ENCODE peak calls at places on chromosomes 4 and X, in seven cellular contexts. E, D, I, K, S, V and X are unnamed samples.

GRCh38 chr4:122700178-122700725 is 32.3 kb upstream of the BBS12 start:
- DNase-seq in E (no peak), D (no peak), I (no peak), K (no peak), S (no peak), V (peak), X (peak)

GRCh38 chr4:122285285-122285684 is 93.5 kb upstream of the ADAD1 start:
- DNase-seq in E (no peak), D (no peak), I (no peak), K (no peak), S (peak), V (peak), X (peak)

GRCh38 chrX:98452456-98452855 is 1568.7 kb downstream of the RPA4 start:
- DNase-seq in E (no peak), D (no peak), I (no peak), K (no peak), S (no peak), V (no peak), X (no peak)

GRCh38 chr4:32196950-32197688 is 1477.0 kb downstream of the PCDH7 start:
- DNase-seq in E (no peak), D (no peak), I (no peak), K (no peak), S (no peak), V (no peak), X (no peak)

GRCh38 chr4:176769519-176769918 is 23.2 kb downstream of the VEGFC start:
- DNase-seq in E (no peak), D (no peak), I (peak), K (no peak), S (peak), V (peak), X (peak)

GRCh38 chr4:150087007-150087406 is 8.8 kb downstream of the DCLK2 start:
- DNase-seq in E (no peak), D (no peak), I (no peak), K (no peak), S (no peak), V (no peak), X (no peak)

GRCh38 chr4:166308589-166308988 is 435.6 kb downstream of the TLL1 start:
- DNase-seq in E (no peak), D (no peak), I (no peak), K (no peak), S (no peak), V (no peak), X (no peak)

GRCh38 chrX:100264200-100264599 is 145.9 kb downstream of the PCDH19 start:
- DNase-seq in E (no peak), D (no peak), I (no peak), K (peak), S (no peak), V (no peak), X (no peak)

GRCh38 chr4:127251423-127251822 is 381.3 kb upstream of the INTU start:
- DNase-seq in E (no peak), D (peak), I (peak), K (no peak), S (peak), V (no peak), X (peak)

GRCh38 chr4:64402684-64403083 is 6.6 kb downstream of the TECRL start:
- DNase-seq in E (no peak), D (no peak), I (no peak), K (no peak), S (no peak), V (no peak), X (no peak)

GRCh38 chr4:119304431-119304830 is 17.5 kb downstream of the FABP2 start:
- DNase-seq in E (no peak), D (no peak), I (no peak), K (no peak), S (no peak), V (no peak), X (no peak)

GRCh38 chr4:111641813-111642579 is 503.3 kb upstream of the FAM241A start:
- DNase-seq in E (no peak), D (peak), I (peak), K (peak), S (peak), V (peak), X (peak)

GRCh38 chrX:47321386-47321785 is 49.0 kb upstream of the ZNF157 start:
- DNase-seq in E (peak), D (no peak), I (no peak), K (no peak), S (peak), V (peak), X (peak)

GRCh38 chr4:76301068-76301774 is 5.3 kb upstream of the STBD1 start:
- DNase-seq in E (no peak), D (peak), I (peak), K (peak), S (peak), V (peak), X (peak)

GRCh38 chr4:41009411-41009810 is 204.9 kb downstream of the APBB2 start:
- DNase-seq in E (no peak), D (no peak), I (no peak), K (no peak), S (peak), V (peak), X (peak)

GRCh38 chrX:84160736-84161135 is 27.3 kb downstream of the RPS6KA6 start:
- DNase-seq in E (no peak), D (no peak), I (no peak), K (no peak), S (no peak), V (no peak), X (no peak)
- H3K4me3 ChIP-seq in E (no peak), D (no peak), I (no peak), K (no peak), S (no peak), V (no peak), X (no peak)

GRCh38 chr4:107519057-107519456 is 201.0 kb downstream of the PAPSS1 start:
- DNase-seq in E (no peak), D (no peak), I (no peak), K (no peak), S (peak), V (peak), X (peak)
- TF ChIP-seq CTCF in E (peak), D (no peak), I (peak), K (peak), S (peak), V (peak), X (peak)

GRCh38 chrX:70289168-70289792 is 447 bp downstream of the PDZD11 start:
- DNase-seq in E (no peak), D (no peak), I (no peak), K (no peak), S (no peak), V (peak), X (no peak)
- H3K4me3 ChIP-seq in E (peak), D (peak), I (peak), K (peak), S (peak), V (peak), X (peak)

DNA sequence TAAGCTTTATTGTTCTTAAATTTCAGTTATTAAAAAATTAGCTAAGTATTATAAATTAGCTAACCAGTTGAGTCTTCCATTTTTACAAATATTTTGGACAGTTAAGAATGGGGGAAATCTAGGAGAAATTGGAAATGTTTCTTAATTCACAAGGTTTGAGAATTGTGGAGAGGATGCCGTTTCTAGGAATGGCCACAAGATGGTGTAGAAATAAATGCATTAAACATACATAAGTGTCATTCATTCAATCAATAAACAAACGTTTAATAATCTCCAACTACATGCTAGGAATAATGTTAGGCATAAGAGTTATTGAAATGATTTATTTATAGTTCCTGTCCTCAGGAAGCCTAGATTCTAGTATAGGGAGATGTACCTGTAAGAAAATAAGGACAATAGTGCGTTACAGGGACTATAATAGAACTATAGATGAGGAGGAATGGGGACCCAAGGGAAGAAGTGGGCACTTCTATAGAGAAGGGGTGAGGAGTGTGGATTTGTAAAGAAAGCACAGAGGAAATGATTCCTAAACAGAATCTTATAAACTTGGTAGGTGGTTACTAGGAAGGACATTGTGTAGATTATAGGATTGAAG is 195.7 kb upstream of the ANK2 start:
- DNase-seq in E (no peak), D (no peak), I (no peak), K (no peak), S (no peak), V (peak), X (peak)
- TF ChIP-seq CTCF in E (no peak), D (peak), I (peak), K (peak), S (peak), V (peak), X (peak)